ENCODE peak calls at places on chromosomes 7 and 10, in eight cellular contexts. One of them, this sample, is unnamed.

GRCh38 chr10:46285966-46286620 is 704 bp upstream of the ANTXRL start:
- DNase-seq in CD14-positive monocyte: no peak
- DNase-seq in D341Med: no peak
- DNase-seq in PC-3: no peak
- DNase-seq in GM04504: no peak
- DNase-seq in activated CD8-positive, alpha-beta memory T cell treated with anti-CD3 and anti-CD28 coated beads, Interleukin-2, amount 50 U/mL, for 48 hours: peak
- DNase-seq in activated CD4-positive, alpha-beta T cell treated with anti-CD3 and anti-CD28 coated beads, Interleukin-2, amount 50 U/mL, for 48 hours: no peak
- DNase-seq in NCI-H82: no peak
- DNase-seq in this sample: no peak

GRCh38 chr7:76281006-76281705 is 21.3 kb upstream of the HSPB1 start:
- DNase-seq in CD14-positive monocyte: no peak
- DNase-seq in D341Med: peak
- DNase-seq in PC-3: no peak
- DNase-seq in GM04504: no peak
- DNase-seq in activated CD8-positive, alpha-beta memory T cell treated with anti-CD3 and anti-CD28 coated beads, Interleukin-2, amount 50 U/mL, for 48 hours: no peak
- DNase-seq in activated CD4-positive, alpha-beta T cell treated with anti-CD3 and anti-CD28 coated beads, Interleukin-2, amount 50 U/mL, for 48 hours: no peak
- DNase-seq in NCI-H82: no peak
- DNase-seq in this sample: no peak

GRCh38 chr10:117455346-117455745 is 80.1 kb upstream of the PDZD8 start:
- DNase-seq in CD14-positive monocyte: no peak
- DNase-seq in D341Med: no peak
- DNase-seq in PC-3: no peak
- DNase-seq in GM04504: no peak
- DNase-seq in activated CD8-positive, alpha-beta memory T cell treated with anti-CD3 and anti-CD28 coated beads, Interleukin-2, amount 50 U/mL, for 48 hours: no peak
- DNase-seq in activated CD4-positive, alpha-beta T cell treated with anti-CD3 and anti-CD28 coated beads, Interleukin-2, amount 50 U/mL, for 48 hours: no peak
- DNase-seq in NCI-H82: no peak
- DNase-seq in this sample: no peak

GRCh38 chr10:22599048-22599561 is 115.3 kb downstream of the PIP4K2A start:
- DNase-seq in CD14-positive monocyte: no peak
- DNase-seq in D341Med: no peak
- DNase-seq in PC-3: peak
- DNase-seq in GM04504: peak
- DNase-seq in activated CD8-positive, alpha-beta memory T cell treated with anti-CD3 and anti-CD28 coated beads, Interleukin-2, amount 50 U/mL, for 48 hours: peak
- DNase-seq in activated CD4-positive, alpha-beta T cell treated with anti-CD3 and anti-CD28 coated beads, Interleukin-2, amount 50 U/mL, for 48 hours: no peak
- DNase-seq in NCI-H82: no peak
- DNase-seq in this sample: no peak

GRCh38 chr7:114182837-114183236 is 231.8 kb upstream of the FOXP2 start:
- DNase-seq in CD14-positive monocyte: no peak
- DNase-seq in D341Med: no peak
- DNase-seq in PC-3: no peak
- DNase-seq in GM04504: no peak
- DNase-seq in activated CD8-positive, alpha-beta memory T cell treated with anti-CD3 and anti-CD28 coated beads, Interleukin-2, amount 50 U/mL, for 48 hours: no peak
- DNase-seq in activated CD4-positive, alpha-beta T cell treated with anti-CD3 and anti-CD28 coated beads, Interleukin-2, amount 50 U/mL, for 48 hours: no peak
- DNase-seq in NCI-H82: no peak
- DNase-seq in this sample: no peak

GRCh38 chr7:4531236-4531635 is 150.9 kb upstream of the FOXK1 start:
- DNase-seq in CD14-positive monocyte: no peak
- DNase-seq in D341Med: no peak
- DNase-seq in PC-3: no peak
- DNase-seq in GM04504: no peak
- DNase-seq in activated CD8-positive, alpha-beta memory T cell treated with anti-CD3 and anti-CD28 coated beads, Interleukin-2, amount 50 U/mL, for 48 hours: no peak
- DNase-seq in activated CD4-positive, alpha-beta T cell treated with anti-CD3 and anti-CD28 coated beads, Interleukin-2, amount 50 U/mL, for 48 hours: no peak
- DNase-seq in NCI-H82: peak
- DNase-seq in this sample: no peak

GRCh38 chr7:149257146-149257545 is 4.8 kb upstream of the ZNF783 start:
- DNase-seq in CD14-positive monocyte: no peak
- DNase-seq in D341Med: no peak
- DNase-seq in PC-3: peak
- DNase-seq in GM04504: no peak
- DNase-seq in activated CD8-positive, alpha-beta memory T cell treated with anti-CD3 and anti-CD28 coated beads, Interleukin-2, amount 50 U/mL, for 48 hours: no peak
- DNase-seq in activated CD4-positive, alpha-beta T cell treated with anti-CD3 and anti-CD28 coated beads, Interleukin-2, amount 50 U/mL, for 48 hours: no peak
- DNase-seq in NCI-H82: no peak
- DNase-seq in this sample: no peak

GRCh38 chr10:102665904-102666509 is 21.7 kb downstream of the TRIM8 start:
- DNase-seq in CD14-positive monocyte: no peak
- DNase-seq in D341Med: no peak
- DNase-seq in PC-3: no peak
- DNase-seq in GM04504: no peak
- DNase-seq in activated CD8-positive, alpha-beta memory T cell treated with anti-CD3 and anti-CD28 coated beads, Interleukin-2, amount 50 U/mL, for 48 hours: no peak
- DNase-seq in activated CD4-positive, alpha-beta T cell treated with anti-CD3 and anti-CD28 coated beads, Interleukin-2, amount 50 U/mL, for 48 hours: no peak
- DNase-seq in NCI-H82: no peak
- DNase-seq in this sample: no peak

GRCh38 chr7:97001221-97001620 is 4.1 kb upstream of the DLX6 start:
- DNase-seq in CD14-positive monocyte: no peak
- DNase-seq in D341Med: no peak
- DNase-seq in PC-3: no peak
- DNase-seq in GM04504: no peak
- DNase-seq in activated CD8-positive, alpha-beta memory T cell treated with anti-CD3 and anti-CD28 coated beads, Interleukin-2, amount 50 U/mL, for 48 hours: no peak
- DNase-seq in activated CD4-positive, alpha-beta T cell treated with anti-CD3 and anti-CD28 coated beads, Interleukin-2, amount 50 U/mL, for 48 hours: no peak
- DNase-seq in NCI-H82: no peak
- DNase-seq in this sample: no peak

GRCh38 chr7:138900040-138900828 is 81.0 kb downstream of the KIAA1549 start:
- DNase-seq in CD14-positive monocyte: no peak
- DNase-seq in D341Med: no peak
- DNase-seq in PC-3: peak
- DNase-seq in GM04504: no peak
- DNase-seq in activated CD8-positive, alpha-beta memory T cell treated with anti-CD3 and anti-CD28 coated beads, Interleukin-2, amount 50 U/mL, for 48 hours: no peak
- DNase-seq in activated CD4-positive, alpha-beta T cell treated with anti-CD3 and anti-CD28 coated beads, Interleukin-2, amount 50 U/mL, for 48 hours: no peak
- DNase-seq in NCI-H82: no peak
- DNase-seq in this sample: peak

GRCh38 chr10:26441491-26442214 is 3.5 kb downstream of the APBB1IP start:
- DNase-seq in CD14-positive monocyte: no peak
- DNase-seq in D341Med: no peak
- DNase-seq in PC-3: peak
- DNase-seq in GM04504: no peak
- DNase-seq in activated CD8-positive, alpha-beta memory T cell treated with anti-CD3 and anti-CD28 coated beads, Interleukin-2, amount 50 U/mL, for 48 hours: no peak
- DNase-seq in activated CD4-positive, alpha-beta T cell treated with anti-CD3 and anti-CD28 coated beads, Interleukin-2, amount 50 U/mL, for 48 hours: no peak
- DNase-seq in NCI-H82: no peak
- DNase-seq in this sample: no peak

GRCh38 chr10:106734220-106734619 is 430.3 kb downstream of the SORCS1 start:
- DNase-seq in CD14-positive monocyte: no peak
- DNase-seq in D341Med: no peak
- DNase-seq in PC-3: no peak
- DNase-seq in GM04504: no peak
- DNase-seq in activated CD8-positive, alpha-beta memory T cell treated with anti-CD3 and anti-CD28 coated beads, Interleukin-2, amount 50 U/mL, for 48 hours: no peak
- DNase-seq in activated CD4-positive, alpha-beta T cell treated with anti-CD3 and anti-CD28 coated beads, Interleukin-2, amount 50 U/mL, for 48 hours: no peak
- DNase-seq in NCI-H82: no peak
- DNase-seq in this sample: no peak

GRCh38 chr7:132745510-132745909 is 169.2 kb upstream of the PLXNA4 start:
- DNase-seq in CD14-positive monocyte: no peak
- DNase-seq in D341Med: no peak
- DNase-seq in PC-3: no peak
- DNase-seq in GM04504: no peak
- DNase-seq in activated CD8-positive, alpha-beta memory T cell treated with anti-CD3 and anti-CD28 coated beads, Interleukin-2, amount 50 U/mL, for 48 hours: no peak
- DNase-seq in activated CD4-positive, alpha-beta T cell treated with anti-CD3 and anti-CD28 coated beads, Interleukin-2, amount 50 U/mL, for 48 hours: no peak
- DNase-seq in NCI-H82: no peak
- DNase-seq in this sample: no peak

GRCh38 chr7:134703781-134704180 is 57.1 kb downstream of the BPGM start:
- DNase-seq in CD14-positive monocyte: no peak
- DNase-seq in D341Med: no peak
- DNase-seq in PC-3: no peak
- DNase-seq in GM04504: no peak
- DNase-seq in activated CD8-positive, alpha-beta memory T cell treated with anti-CD3 and anti-CD28 coated beads, Interleukin-2, amount 50 U/mL, for 48 hours: no peak
- DNase-seq in activated CD4-positive, alpha-beta T cell treated with anti-CD3 and anti-CD28 coated beads, Interleukin-2, amount 50 U/mL, for 48 hours: no peak
- DNase-seq in NCI-H82: no peak
- DNase-seq in this sample: no peak

GRCh38 chr10:44914891-44915290 is 3.8 kb downstream of the TMEM72 start:
- DNase-seq in CD14-positive monocyte: peak
- DNase-seq in D341Med: no peak
- DNase-seq in PC-3: no peak
- DNase-seq in GM04504: no peak
- DNase-seq in activated CD8-positive, alpha-beta memory T cell treated with anti-CD3 and anti-CD28 coated beads, Interleukin-2, amount 50 U/mL, for 48 hours: no peak
- DNase-seq in activated CD4-positive, alpha-beta T cell treated with anti-CD3 and anti-CD28 coated beads, Interleukin-2, amount 50 U/mL, for 48 hours: no peak
- DNase-seq in NCI-H82: no peak
- DNase-seq in this sample: no peak

GRCh38 chr10:63713191-63714144 is 192.3 kb downstream of the REEP3 start:
- DNase-seq in CD14-positive monocyte: no peak
- DNase-seq in D341Med: peak
- DNase-seq in PC-3: peak
- DNase-seq in GM04504: no peak
- DNase-seq in activated CD8-positive, alpha-beta memory T cell treated with anti-CD3 and anti-CD28 coated beads, Interleukin-2, amount 50 U/mL, for 48 hours: no peak
- DNase-seq in activated CD4-positive, alpha-beta T cell treated with anti-CD3 and anti-CD28 coated beads, Interleukin-2, amount 50 U/mL, for 48 hours: no peak
- DNase-seq in NCI-H82: peak
- DNase-seq in this sample: no peak

GRCh38 chr10:122062831-122063674 is 74.1 kb downstream of the TACC2 start:
- DNase-seq in CD14-positive monocyte: no peak
- DNase-seq in D341Med: peak
- DNase-seq in PC-3: peak
- DNase-seq in GM04504: peak
- DNase-seq in activated CD8-positive, alpha-beta memory T cell treated with anti-CD3 and anti-CD28 coated beads, Interleukin-2, amount 50 U/mL, for 48 hours: no peak
- DNase-seq in activated CD4-positive, alpha-beta T cell treated with anti-CD3 and anti-CD28 coated beads, Interleukin-2, amount 50 U/mL, for 48 hours: no peak
- DNase-seq in NCI-H82: peak
- DNase-seq in this sample: peak

GRCh38 chr10:22931948-22932347 is 4.1 kb downstream of the ARMC3 start:
- DNase-seq in CD14-positive monocyte: no peak
- DNase-seq in D341Med: no peak
- DNase-seq in PC-3: peak
- DNase-seq in GM04504: no peak
- DNase-seq in activated CD8-positive, alpha-beta memory T cell treated with anti-CD3 and anti-CD28 coated beads, Interleukin-2, amount 50 U/mL, for 48 hours: no peak
- DNase-seq in activated CD4-positive, alpha-beta T cell treated with anti-CD3 and anti-CD28 coated beads, Interleukin-2, amount 50 U/mL, for 48 hours: no peak
- DNase-seq in NCI-H82: no peak
- DNase-seq in this sample: no peak

GRCh38 chr7:87797798-87798403 is 78.3 kb downstream of the SLC25A40 start:
- DNase-seq in CD14-positive monocyte: no peak
- DNase-seq in D341Med: peak
- DNase-seq in PC-3: peak
- DNase-seq in GM04504: peak
- DNase-seq in activated CD8-positive, alpha-beta memory T cell treated with anti-CD3 and anti-CD28 coated beads, Interleukin-2, amount 50 U/mL, for 48 hours: no peak
- DNase-seq in activated CD4-positive, alpha-beta T cell treated with anti-CD3 and anti-CD28 coated beads, Interleukin-2, amount 50 U/mL, for 48 hours: no peak
- DNase-seq in NCI-H82: peak
- DNase-seq in this sample: no peak

GRCh38 chr10:105159268-105159667 is 518.2 kb downstream of the SORCS3 start:
- DNase-seq in CD14-positive monocyte: no peak
- DNase-seq in D341Med: no peak
- DNase-seq in PC-3: no peak
- DNase-seq in GM04504: no peak
- DNase-seq in activated CD8-positive, alpha-beta memory T cell treated with anti-CD3 and anti-CD28 coated beads, Interleukin-2, amount 50 U/mL, for 48 hours: no peak
- DNase-seq in activated CD4-positive, alpha-beta T cell treated with anti-CD3 and anti-CD28 coated beads, Interleukin-2, amount 50 U/mL, for 48 hours: no peak
- DNase-seq in NCI-H82: no peak
- DNase-seq in this sample: no peak

GRCh38 chr7:130294314-130294713 is 1.4 kb downstream of the CPA4 start:
- DNase-seq in CD14-positive monocyte: no peak
- DNase-seq in D341Med: no peak
- DNase-seq in PC-3: no peak
- DNase-seq in GM04504: no peak
- DNase-seq in activated CD8-positive, alpha-beta memory T cell treated with anti-CD3 and anti-CD28 coated beads, Interleukin-2, amount 50 U/mL, for 48 hours: no peak
- DNase-seq in activated CD4-positive, alpha-beta T cell treated with anti-CD3 and anti-CD28 coated beads, Interleukin-2, amount 50 U/mL, for 48 hours: no peak
- DNase-seq in NCI-H82: no peak
- DNase-seq in this sample: no peak

GRCh38 chr7:5598261-5598761 is 174.7 kb upstream of the TNRC18 start:
- DNase-seq in CD14-positive monocyte: no peak
- DNase-seq in D341Med: peak
- DNase-seq in PC-3: no peak
- DNase-seq in GM04504: no peak
- DNase-seq in activated CD8-positive, alpha-beta memory T cell treated with anti-CD3 and anti-CD28 coated beads, Interleukin-2, amount 50 U/mL, for 48 hours: no peak
- DNase-seq in activated CD4-positive, alpha-beta T cell treated with anti-CD3 and anti-CD28 coated beads, Interleukin-2, amount 50 U/mL, for 48 hours: no peak
- DNase-seq in NCI-H82: peak
- DNase-seq in this sample: no peak

GRCh38 chr7:2040893-2041270 is 191.9 kb downstream of the MAD1L1 start:
- DNase-seq in CD14-positive monocyte: peak
- DNase-seq in D341Med: no peak
- DNase-seq in PC-3: no peak
- DNase-seq in GM04504: no peak
- DNase-seq in activated CD8-positive, alpha-beta memory T cell treated with anti-CD3 and anti-CD28 coated beads, Interleukin-2, amount 50 U/mL, for 48 hours: no peak
- DNase-seq in activated CD4-positive, alpha-beta T cell treated with anti-CD3 and anti-CD28 coated beads, Interleukin-2, amount 50 U/mL, for 48 hours: no peak
- DNase-seq in NCI-H82: no peak
- DNase-seq in this sample: no peak

GRCh38 chr10:116548301-116548700 is 2.6 kb downstream of the PNLIP start:
- DNase-seq in CD14-positive monocyte: no peak
- DNase-seq in D341Med: no peak
- DNase-seq in PC-3: no peak
- DNase-seq in GM04504: no peak
- DNase-seq in activated CD8-positive, alpha-beta memory T cell treated with anti-CD3 and anti-CD28 coated beads, Interleukin-2, amount 50 U/mL, for 48 hours: no peak
- DNase-seq in activated CD4-positive, alpha-beta T cell treated with anti-CD3 and anti-CD28 coated beads, Interleukin-2, amount 50 U/mL, for 48 hours: no peak
- DNase-seq in NCI-H82: no peak
- DNase-seq in this sample: no peak

GRCh38 chr10:5360318-5360915 is 4.3 kb upstream of the UCN3 start:
- DNase-seq in CD14-positive monocyte: no peak
- DNase-seq in D341Med: no peak
- DNase-seq in PC-3: no peak
- DNase-seq in GM04504: no peak
- DNase-seq in activated CD8-positive, alpha-beta memory T cell treated with anti-CD3 and anti-CD28 coated beads, Interleukin-2, amount 50 U/mL, for 48 hours: no peak
- DNase-seq in activated CD4-positive, alpha-beta T cell treated with anti-CD3 and anti-CD28 coated beads, Interleukin-2, amount 50 U/mL, for 48 hours: no peak
- DNase-seq in NCI-H82: no peak
- DNase-seq in this sample: no peak

GRCh38 chr10:8043569-8044306 is 10.8 kb upstream of the GATA3 start:
- DNase-seq in CD14-positive monocyte: no peak
- DNase-seq in D341Med: no peak
- DNase-seq in PC-3: no peak
- DNase-seq in GM04504: no peak
- DNase-seq in activated CD8-positive, alpha-beta memory T cell treated with anti-CD3 and anti-CD28 coated beads, Interleukin-2, amount 50 U/mL, for 48 hours: peak
- DNase-seq in activated CD4-positive, alpha-beta T cell treated with anti-CD3 and anti-CD28 coated beads, Interleukin-2, amount 50 U/mL, for 48 hours: no peak
- DNase-seq in NCI-H82: peak
- DNase-seq in this sample: no peak

GRCh38 chr10:123614888-123615287 is 51.3 kb upstream of the GPR26 start:
- DNase-seq in CD14-positive monocyte: no peak
- DNase-seq in D341Med: peak
- DNase-seq in PC-3: peak
- DNase-seq in GM04504: no peak
- DNase-seq in activated CD8-positive, alpha-beta memory T cell treated with anti-CD3 and anti-CD28 coated beads, Interleukin-2, amount 50 U/mL, for 48 hours: peak
- DNase-seq in activated CD4-positive, alpha-beta T cell treated with anti-CD3 and anti-CD28 coated beads, Interleukin-2, amount 50 U/mL, for 48 hours: peak
- DNase-seq in NCI-H82: peak
- DNase-seq in this sample: no peak

GRCh38 chr7:101390901-101391301 is 28.2 kb downstream of the COL26A1 start:
- DNase-seq in CD14-positive monocyte: no peak
- DNase-seq in D341Med: no peak
- DNase-seq in PC-3: no peak
- DNase-seq in GM04504: no peak
- DNase-seq in activated CD8-positive, alpha-beta memory T cell treated with anti-CD3 and anti-CD28 coated beads, Interleukin-2, amount 50 U/mL, for 48 hours: peak
- DNase-seq in activated CD4-positive, alpha-beta T cell treated with anti-CD3 and anti-CD28 coated beads, Interleukin-2, amount 50 U/mL, for 48 hours: peak
- DNase-seq in NCI-H82: peak
- DNase-seq in this sample: no peak

GRCh38 chr7:44217133-44217714 is 16.4 kb downstream of the YKT6 start:
- DNase-seq in CD14-positive monocyte: no peak
- DNase-seq in D341Med: no peak
- DNase-seq in PC-3: no peak
- DNase-seq in GM04504: no peak
- DNase-seq in activated CD8-positive, alpha-beta memory T cell treated with anti-CD3 and anti-CD28 coated beads, Interleukin-2, amount 50 U/mL, for 48 hours: no peak
- DNase-seq in activated CD4-positive, alpha-beta T cell treated with anti-CD3 and anti-CD28 coated beads, Interleukin-2, amount 50 U/mL, for 48 hours: no peak
- DNase-seq in NCI-H82: no peak
- DNase-seq in this sample: no peak

GRCh38 chr7:2601907-2602735 is 29.7 kb upstream of the TTYH3 start:
- DNase-seq in CD14-positive monocyte: peak
- DNase-seq in D341Med: no peak
- DNase-seq in PC-3: peak
- DNase-seq in GM04504: no peak
- DNase-seq in activated CD8-positive, alpha-beta memory T cell treated with anti-CD3 and anti-CD28 coated beads, Interleukin-2, amount 50 U/mL, for 48 hours: no peak
- DNase-seq in activated CD4-positive, alpha-beta T cell treated with anti-CD3 and anti-CD28 coated beads, Interleukin-2, amount 50 U/mL, for 48 hours: no peak
- DNase-seq in NCI-H82: no peak
- DNase-seq in this sample: no peak

GRCh38 chr10:110794808-110795207 is 76.9 kb upstream of the PDCD4 start:
- DNase-seq in CD14-positive monocyte: no peak
- DNase-seq in D341Med: no peak
- DNase-seq in PC-3: no peak
- DNase-seq in GM04504: no peak
- DNase-seq in activated CD8-positive, alpha-beta memory T cell treated with anti-CD3 and anti-CD28 coated beads, Interleukin-2, amount 50 U/mL, for 48 hours: no peak
- DNase-seq in activated CD4-positive, alpha-beta T cell treated with anti-CD3 and anti-CD28 coated beads, Interleukin-2, amount 50 U/mL, for 48 hours: no peak
- DNase-seq in NCI-H82: no peak
- DNase-seq in this sample: no peak

GRCh38 chr10:79381804-79382221 is 34.5 kb downstream of the PPIF start:
- DNase-seq in CD14-positive monocyte: no peak
- DNase-seq in D341Med: peak
- DNase-seq in PC-3: no peak
- DNase-seq in GM04504: peak
- DNase-seq in activated CD8-positive, alpha-beta memory T cell treated with anti-CD3 and anti-CD28 coated beads, Interleukin-2, amount 50 U/mL, for 48 hours: peak
- DNase-seq in activated CD4-positive, alpha-beta T cell treated with anti-CD3 and anti-CD28 coated beads, Interleukin-2, amount 50 U/mL, for 48 hours: no peak
- DNase-seq in NCI-H82: no peak
- DNase-seq in this sample: peak

GRCh38 chr10:73338801-73339368 is 19.8 kb downstream of the CFAP70 start:
- DNase-seq in CD14-positive monocyte: no peak
- DNase-seq in D341Med: no peak
- DNase-seq in PC-3: peak
- DNase-seq in GM04504: no peak
- DNase-seq in activated CD8-positive, alpha-beta memory T cell treated with anti-CD3 and anti-CD28 coated beads, Interleukin-2, amount 50 U/mL, for 48 hours: no peak
- DNase-seq in activated CD4-positive, alpha-beta T cell treated with anti-CD3 and anti-CD28 coated beads, Interleukin-2, amount 50 U/mL, for 48 hours: no peak
- DNase-seq in NCI-H82: no peak
- DNase-seq in this sample: no peak

GRCh38 chr10:24463683-24464426 is 254.9 kb downstream of the KIAA1217 start:
- DNase-seq in CD14-positive monocyte: no peak
- DNase-seq in D341Med: no peak
- DNase-seq in PC-3: peak
- DNase-seq in GM04504: peak
- DNase-seq in activated CD8-positive, alpha-beta memory T cell treated with anti-CD3 and anti-CD28 coated beads, Interleukin-2, amount 50 U/mL, for 48 hours: no peak
- DNase-seq in activated CD4-positive, alpha-beta T cell treated with anti-CD3 and anti-CD28 coated beads, Interleukin-2, amount 50 U/mL, for 48 hours: peak
- DNase-seq in NCI-H82: no peak
- DNase-seq in this sample: no peak